ENCODE peak calls at places on chromosomes 12 and 14, in seven cellular contexts. Q is mesenchymal stem cell, S is prostate gland, W is heart right ventricle, T is lung, I is psoas muscle, B is astrocyte. J is an unnamed sample. For H3K36me3 and H3K9me3, the result is how much of the 10 kb centered on the place peaks cover.

GRCh38 chr12:52180971-52181628 is 10.7 kb downstream of the KRT80 start:
- DNase-seq in Q (no peak), S (no peak), W (no peak), T (no peak), I (no peak), B (no peak), J (peak)

GRCh38 chr12:131351319-131352028 is 359.4 kb upstream of the SFSWAP start:
- DNase-seq in Q (no peak), S (no peak), W (no peak), T (no peak), I (no peak), B (no peak), J (no peak)

GRCh38 chr12:123398918-123399617 is 15.1 kb downstream of the KMT5A start:
- DNase-seq in Q (no peak), S (no peak), W (no peak), T (no peak), I (peak), B (no peak), J (peak)

GRCh38 chr12:129589503-129589902 is 314.3 kb downstream of the TMEM132D start:
- DNase-seq in Q (no peak), S (no peak), W (no peak), T (no peak), I (no peak), B (no peak), J (no peak)

GRCh38 chr12:30752255-30752654 is 2.5 kb downstream of the CAPRIN2 start:
- DNase-seq in Q (no peak), S (no peak), W (no peak), T (no peak), I (no peak), B (no peak), J (no peak)

GRCh38 chr12:48388938-48389337 is 38.2 kb upstream of the ZNF641 start:
- DNase-seq in Q (peak), S (no peak), W (no peak), T (no peak), I (no peak), B (peak), J (no peak)

GRCh38 chr12:78530065-78530765 is 334.4 kb upstream of the SYT1 start:
- DNase-seq in Q (peak), S (no peak), W (no peak), T (no peak), I (no peak), B (peak), J (no peak)

GRCh38 chr12:51846911-51847829 is 1.3 kb downstream of the FIGNL2 start:
- DNase-seq in Q (peak), S (peak), W (peak), T (no peak), I (peak), B (no peak), J (no peak)

GRCh38 chr12:89737000-89737399 is 28.4 kb upstream of the ATP2B1 start:
- DNase-seq in Q (no peak), S (no peak), W (no peak), T (no peak), I (no peak), B (no peak), J (no peak)

GRCh38 chr14:63383776-63384367 is 65.1 kb upstream of the GPHB5 start:
- DNase-seq in Q (no peak), S (no peak), W (no peak), T (no peak), I (no peak), B (no peak), J (no peak)

GRCh38 chr14:63394432-63394831 is 75.7 kb upstream of the GPHB5 start:
- DNase-seq in Q (no peak), S (no peak), W (no peak), T (no peak), I (no peak), B (no peak), J (no peak)

GRCh38 chr14:63393002-63393401 is 74.3 kb upstream of the GPHB5 start:
- DNase-seq in Q (no peak), S (no peak), W (no peak), T (no peak), I (no peak), B (no peak), J (no peak)

GRCh38 chr14:63387691-63388090 is 69.0 kb upstream of the GPHB5 start:
- DNase-seq in Q (no peak), S (no peak), W (no peak), T (no peak), I (no peak), B (no peak), J (no peak)

DNA sequence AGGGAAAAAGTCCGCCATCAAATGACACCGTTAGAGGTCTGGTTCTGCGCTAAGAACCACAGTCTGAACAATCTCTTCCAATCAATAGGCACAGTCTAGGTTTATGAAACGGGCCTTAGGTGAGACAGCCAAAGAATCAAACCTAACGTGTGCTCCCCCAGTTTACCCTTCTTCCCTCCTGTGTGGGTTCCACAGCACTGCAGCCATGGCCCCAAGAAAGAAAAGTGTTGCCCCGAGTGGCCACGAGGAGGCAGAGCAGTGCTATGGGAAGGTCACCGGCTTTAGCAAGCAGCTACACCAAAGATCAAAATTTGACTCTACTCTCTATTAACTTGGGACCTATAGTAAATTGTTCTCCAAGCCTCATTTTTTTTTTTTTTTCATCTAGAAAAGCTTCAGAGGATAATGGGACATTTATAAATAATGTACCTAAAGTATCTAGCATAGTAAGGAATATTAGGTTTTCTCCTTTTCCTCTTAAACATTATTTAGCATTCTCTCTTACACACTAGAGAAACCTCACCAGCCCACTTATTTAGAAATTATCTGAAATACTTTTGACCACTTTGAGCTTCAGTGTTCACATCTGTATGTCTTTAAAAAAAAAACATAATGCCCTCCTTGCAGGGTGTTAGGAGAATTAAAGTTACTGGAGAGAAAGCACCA is 70.2 kb upstream of the GPHB5 start:
- DNase-seq in Q (peak), S (peak), W (peak), T (peak), I (peak), B (peak), J (peak)
- H3K4me3 ChIP-seq in Q (no peak), S (no peak), W (no peak), T (no peak), I (no peak), B (no peak), J (no peak)

GRCh38 chr12:88127099-88127498 is 14.8 kb downstream of the CEP290 start:
- DNase-seq in Q (no peak), S (no peak), W (no peak), T (no peak), I (no peak), B (no peak), J (no peak)
- H3K36me3 ChIP-seq in Q (half or more), S (under half), W (under half), T (under half), I (under half), B (under half), J (under half)

GRCh38 chr12:132955933-132956725 is at the start of gene ZNF605:
- DNase-seq in Q (peak), S (peak), W (peak), T (peak), I (peak), B (peak), J (peak)
- H3K9me3 ChIP-seq in Q (under half), S (under half), W (under half), T (under half), I (under half), B (under half), J (under half)

GRCh38 chr12:116384175-116384574 is 106.7 kb upstream of the MED13L start:
- DNase-seq in Q (no peak), S (no peak), W (no peak), T (no peak), I (no peak), B (no peak), J (no peak)
- H3K4me3 ChIP-seq in Q (no peak), S (no peak), W (no peak), T (no peak), I (no peak), B (no peak), J (no peak)

J was measured in MG63.